ENCODE peak calls at places on chromosomes 2 and 18, in five cellular contexts. H is PC-3, N is OCI-LY7, Z is GM23248, L is SK-N-SH. J is an unnamed sample. For H3K9me2, the result is how much of the 10 kb centered on the place peaks cover.

GRCh38 chr2:73776381-73776780 is 3.5 kb downstream of the DUSP11 start:
- DNase-seq in H (no peak), N (no peak), Z (no peak), L (no peak), J (no peak)

GRCh38 chr2:211836409-211836808 is 702.2 kb downstream of the ERBB4 start:
- DNase-seq in H (peak), N (no peak), Z (no peak), L (no peak), J (peak)

GRCh38 chr2:159249955-159250723 is 36.4 kb downstream of the WDSUB1 start:
- DNase-seq in H (peak), N (peak), Z (peak), L (no peak), J (no peak)

GRCh38 chr2:212979799-212980198 is 171.6 kb downstream of the IKZF2 start:
- DNase-seq in H (no peak), N (no peak), Z (no peak), L (peak), J (no peak)

GRCh38 chr2:189411860-189412259 is 29.4 kb upstream of the WDR75 start:
- DNase-seq in H (peak), N (no peak), Z (peak), L (no peak), J (no peak)

GRCh38 chr2:186327251-186327868 is 158.7 kb upstream of the ZC3H15 start:
- DNase-seq in H (no peak), N (no peak), Z (no peak), L (no peak), J (peak)

GRCh38 chr2:71299507-71299906 is 32.1 kb upstream of the ZNF638 start:
- DNase-seq in H (peak), N (peak), Z (peak), L (peak), J (no peak)

GRCh38 chr18:55290898-55291297 is 297.1 kb downstream of the TCF4 start:
- DNase-seq in H (no peak), N (no peak), Z (peak), L (no peak), J (no peak)

GRCh38 chr2:149401007-149401406 is 70.6 kb downstream of the LYPD6 start:
- DNase-seq in H (peak), N (no peak), Z (peak), L (no peak), J (no peak)

GRCh38 chr2:142868281-142868762 is 9.1 kb upstream of the KYNU start:
- DNase-seq in H (peak), N (no peak), Z (peak), L (no peak), J (no peak)

GRCh38 chr2:156736950-156737349 is 300.8 kb downstream of the GPD2 start:
- DNase-seq in H (no peak), N (no peak), Z (no peak), L (no peak), J (no peak)

GRCh38 chr2:9697904-9698303 is 67.1 kb upstream of the YWHAQ start:
- DNase-seq in H (no peak), N (no peak), Z (no peak), L (no peak), J (no peak)

GRCh38 chr2:109498906-109499305 is 114.9 kb downstream of the SEPTIN10 start:
- DNase-seq in H (no peak), N (no peak), Z (no peak), L (no peak), J (no peak)

GRCh38 chr2:235570256-235570655 is 76.4 kb downstream of the AGAP1 start:
- DNase-seq in H (no peak), N (no peak), Z (peak), L (no peak), J (no peak)

GRCh38 chr2:78718483-78718882 is 307.0 kb upstream of the REG3G start:
- DNase-seq in H (no peak), N (no peak), Z (no peak), L (no peak), J (no peak)

GRCh38 chr2:233960203-233960602 is 43.0 kb downstream of the TRPM8 start:
- DNase-seq in H (no peak), N (no peak), Z (no peak), L (no peak), J (no peak)

GRCh38 chr2:237876056-237876439 is 16.6 kb downstream of the RAMP1 start:
- DNase-seq in H (no peak), N (no peak), Z (no peak), L (no peak), J (no peak)

GRCh38 chr18:58687871-58688308 is 16.6 kb downstream of the MALT1 start:
- DNase-seq in H (no peak), N (no peak), Z (no peak), L (no peak), J (no peak)

GRCh38 chr18:64806232-64806631 is 657.3 kb upstream of the LINC00305 start:
- DNase-seq in H (peak), N (no peak), Z (no peak), L (no peak), J (no peak)

GRCh38 chr2:145141981-145142380 is 622.1 kb upstream of the ZEB2 start:
- DNase-seq in H (no peak), N (no peak), Z (no peak), L (no peak), J (no peak)

GRCh38 chr2:231395188-231396057 is at the start of gene B3GNT7:
- DNase-seq in H (no peak), N (peak), Z (no peak), L (peak), J (no peak)

GRCh38 chr2:39431592-39432316 is 5.3 kb downstream of the MAP4K3 start:
- DNase-seq in H (peak), N (no peak), Z (peak), L (no peak), J (no peak)

GRCh38 chr2:28709101-28709500 is 42.5 kb upstream of the PPP1CB start:
- DNase-seq in H (no peak), N (no peak), Z (peak), L (no peak), J (no peak)

GRCh38 chr2:110732422-110733413 is at the start of gene ACOXL:
- DNase-seq in H (peak), N (no peak), Z (no peak), L (peak), J (peak)

GRCh38 chr18:75811156-75811555 is 383.7 kb upstream of the SMIM21 start:
- DNase-seq in H (no peak), N (no peak), Z (no peak), L (no peak), J (peak)

GRCh38 chr2:212669761-212670160 is 131.2 kb upstream of the ERBB4 start:
- DNase-seq in H (no peak), N (no peak), Z (no peak), L (no peak), J (no peak)

GRCh38 chr2:20148411-20148810 is 76.5 kb downstream of the SDC1 start:
- DNase-seq in H (no peak), N (no peak), Z (peak), L (no peak), J (no peak)

GRCh38 chr18:22286576-22286975 is 117.2 kb downstream of the GATA6 start:
- DNase-seq in H (peak), N (no peak), Z (peak), L (no peak), J (no peak)

GRCh38 chr2:154455871-154456270 is 242.6 kb upstream of the KCNJ3 start:
- DNase-seq in H (no peak), N (no peak), Z (peak), L (no peak), J (no peak)

GRCh38 chr2:126482582-126483464 is 173.1 kb upstream of the GYPC start:
- DNase-seq in H (peak), N (peak), Z (no peak), L (peak), J (peak)

GRCh38 chr2:76517238-76517909 is 806.7 kb upstream of the GCFC2 start:
- DNase-seq in H (no peak), N (no peak), Z (no peak), L (no peak), J (no peak)

GRCh38 chr2:20425884-20426283 is 21.0 kb upstream of the RHOB start:
- DNase-seq in H (no peak), N (no peak), Z (no peak), L (no peak), J (no peak)

GRCh38 chr18:10029711-10030110 is 115.9 kb downstream of the VAPA start:
- DNase-seq in H (no peak), N (no peak), Z (no peak), L (no peak), J (no peak)

GRCh38 chr2:127420039-127420864 is 2.0 kb downstream of the PROC start:
- DNase-seq in H (no peak), N (no peak), Z (no peak), L (no peak), J (no peak)

GRCh38 chr2:71619230-71619741 is 165.9 kb downstream of the DYSF start:
- DNase-seq in H (no peak), N (no peak), Z (no peak), L (no peak), J (no peak)

GRCh38 chr18:34431012-34431411 is 206.3 kb upstream of the NOL4 start:
- DNase-seq in H (no peak), N (no peak), Z (no peak), L (no peak), J (no peak)

GRCh38 chr2:54813584-54813983 is 90.1 kb downstream of the EML6 start:
- DNase-seq in H (no peak), N (no peak), Z (no peak), L (no peak), J (no peak)

GRCh38 chr2:128639693-128640092 is 321.0 kb upstream of the HS6ST1 start:
- DNase-seq in H (no peak), N (no peak), Z (peak), L (no peak), J (no peak)
- H3K9me2 ChIP-seq in H (under half), N (under half), Z (under half), L (under half), J (under half)

DNA sequence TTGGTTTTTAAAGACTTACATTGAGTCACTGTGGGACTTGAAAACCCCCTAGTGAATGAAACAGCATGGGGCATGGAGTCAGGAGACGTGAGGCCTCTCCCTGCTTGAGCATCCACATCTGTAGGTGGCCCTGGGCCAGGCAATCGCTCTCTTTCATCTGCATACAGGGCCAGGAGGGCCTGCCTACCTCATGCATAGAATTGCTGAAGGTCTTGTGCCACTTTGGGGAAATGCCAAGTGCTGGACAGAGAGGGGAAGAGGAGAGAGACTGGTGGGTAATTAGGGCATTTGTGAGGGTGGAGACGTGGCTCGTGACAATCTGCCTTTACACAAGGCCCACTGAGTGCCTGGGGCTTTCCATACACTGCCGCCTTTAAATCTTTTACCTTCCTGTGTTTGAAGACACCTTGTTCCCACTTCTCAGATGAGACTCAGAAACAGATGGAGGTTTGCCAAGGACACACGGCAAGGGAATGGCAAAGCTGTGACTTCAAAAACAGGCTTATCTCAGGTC is 322.2 kb upstream of the HS6ST1 start:
- DNase-seq in H (no peak), N (no peak), Z (no peak), L (no peak), J (no peak)
- H3K9me2 ChIP-seq in H (under half), N (under half), Z (under half), L (under half), J (under half)

GRCh38 chr2:173249661-173250641 is 104.7 kb upstream of the CDCA7 start:
- DNase-seq in H (no peak), N (no peak), Z (no peak), L (no peak), J (no peak)

GRCh38 chr2:173254659-173255058 is 100.0 kb upstream of the CDCA7 start:
- DNase-seq in H (peak), N (no peak), Z (no peak), L (no peak), J (no peak)

GRCh38 chr2:173248381-173248780 is 106.3 kb upstream of the CDCA7 start:
- DNase-seq in H (no peak), N (no peak), Z (no peak), L (no peak), J (no peak)

GRCh38 chr2:173251225-173251624 is 103.4 kb upstream of the CDCA7 start:
- DNase-seq in H (no peak), N (no peak), Z (no peak), L (no peak), J (no peak)

DNA sequence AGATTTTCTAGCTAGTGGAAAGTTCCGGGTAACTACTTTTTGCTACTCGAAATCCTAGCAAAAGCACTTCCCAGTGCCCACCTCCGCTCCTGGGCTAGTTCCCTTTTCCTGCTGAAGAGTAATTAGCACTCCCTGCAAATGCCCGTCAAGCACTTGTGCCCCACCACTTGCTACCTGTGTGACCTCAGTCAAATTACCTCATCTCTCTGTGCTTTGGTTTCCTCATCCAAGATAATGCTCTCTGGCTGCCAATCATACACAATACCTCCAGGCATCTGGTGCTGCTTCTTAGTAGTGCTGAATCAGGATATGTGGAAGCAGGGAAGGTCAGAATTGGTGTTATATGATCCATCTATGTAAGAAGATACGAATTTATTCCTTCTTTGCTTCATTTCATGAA is 102.1 kb upstream of the CDCA7 start:
- DNase-seq in H (no peak), N (no peak), Z (no peak), L (no peak), J (no peak)
- H3K9me2 ChIP-seq in H (under half), N (under half), Z (under half), L (under half), J (under half)

GRCh38 chr18:48913723-48914122 is 37.0 kb downstream of the SMAD7 start:
- DNase-seq in H (no peak), N (no peak), Z (no peak), L (no peak), J (no peak)

GRCh38 chr18:48908916-48909315 is 41.8 kb downstream of the SMAD7 start:
- DNase-seq in H (peak), N (no peak), Z (no peak), L (no peak), J (no peak)

GRCh38 chr18:48910972-48911545 is 39.7 kb downstream of the SMAD7 start:
- DNase-seq in H (no peak), N (no peak), Z (no peak), L (no peak), J (no peak)

GRCh38 chr18:48913201-48913600 is 37.6 kb downstream of the SMAD7 start:
- DNase-seq in H (peak), N (peak), Z (no peak), L (no peak), J (peak)

DNA sequence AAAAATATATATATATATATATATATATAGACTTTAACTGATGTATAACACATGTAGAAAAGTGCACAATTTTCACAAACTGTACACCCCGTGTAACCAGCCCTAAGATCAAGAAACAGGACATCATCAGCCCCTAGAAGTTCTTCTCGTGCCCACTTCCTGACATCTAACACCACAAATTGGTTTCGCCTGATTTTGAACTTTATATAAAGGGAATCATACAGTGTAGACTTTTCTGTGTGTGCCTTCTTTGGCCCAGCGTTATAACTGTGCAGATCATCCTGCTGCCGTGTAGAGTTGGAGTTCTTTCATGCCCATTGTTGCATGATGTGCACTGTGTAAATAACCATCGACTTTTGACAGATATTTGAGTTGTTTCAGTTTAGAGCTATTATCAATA is 41.0 kb downstream of the SMAD7 start:
- DNase-seq in H (no peak), N (no peak), Z (no peak), L (no peak), J (no peak)
- H3K9me2 ChIP-seq in H (under half), N (under half), Z (under half), L (under half), J (under half)

DNA sequence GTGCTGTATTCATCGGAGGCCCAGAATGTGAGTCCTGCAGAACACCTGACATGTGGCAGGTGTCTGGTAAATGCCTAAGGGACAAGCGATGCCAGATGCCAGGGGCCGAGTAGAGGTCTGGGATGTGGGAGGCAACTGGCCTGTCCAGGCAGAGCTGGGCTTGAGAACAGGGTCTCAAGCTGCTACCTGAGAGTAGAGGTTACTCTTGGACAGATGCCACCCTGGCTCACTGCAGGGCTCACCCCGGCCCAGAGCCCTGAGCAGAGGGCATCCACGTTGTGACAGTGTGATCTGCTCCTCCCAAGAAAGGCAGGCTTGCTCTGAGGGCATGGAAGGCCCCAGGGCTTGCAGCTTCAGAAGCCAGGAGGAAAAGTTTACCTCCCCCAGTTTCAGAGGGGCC is 692.0 kb upstream of the ID2 start:
- DNase-seq in H (no peak), N (no peak), Z (no peak), L (no peak), J (no peak)
- H3K9me2 ChIP-seq in H (under half), N (under half), Z (under half), L (under half), J (under half)

GRCh38 chr2:209076151-209076550 is 347.7 kb upstream of the MAP2 start:
- DNase-seq in H (no peak), N (no peak), Z (no peak), L (no peak), J (no peak)

GRCh38 chr2:209070262-209070661 is 353.6 kb upstream of the MAP2 start:
- DNase-seq in H (no peak), N (no peak), Z (no peak), L (no peak), J (no peak)

GRCh38 chr2:209074711-209075110 is 349.1 kb upstream of the MAP2 start:
- DNase-seq in H (no peak), N (no peak), Z (no peak), L (no peak), J (no peak)

DNA sequence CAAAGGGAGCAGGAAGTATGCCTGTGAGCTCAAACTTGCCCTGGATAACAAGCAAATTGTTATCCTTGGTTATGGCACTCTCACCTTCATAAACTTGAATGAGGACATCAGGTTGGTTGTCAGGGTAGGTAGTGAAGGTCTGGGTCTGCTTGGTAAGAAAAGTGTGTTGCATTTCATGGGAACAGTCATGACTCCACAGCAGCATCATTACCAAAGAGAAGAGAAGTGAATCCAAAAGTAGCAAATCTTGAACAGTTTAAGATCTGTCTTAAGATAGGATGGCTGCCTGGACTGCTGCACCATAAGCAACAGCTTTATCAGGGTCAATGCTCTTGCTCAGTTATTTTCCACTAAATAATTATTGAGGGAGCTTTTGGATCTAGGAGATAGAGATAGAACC is 350.7 kb upstream of the MAP2 start:
- DNase-seq in H (no peak), N (no peak), Z (no peak), L (no peak), J (no peak)
- H3K9me2 ChIP-seq in H (under half), N (under half), Z (under half), L (under half), J (under half)